ENCODE peak calls at places on chromosome 7, in four cellular contexts. J is GM10248, F is Calu3, M is astrocyte. X is an unnamed sample.

GRCh38 chr7:84232653-84233052 is 38.1 kb upstream of the SEMA3A start:
- DNase-seq in F (no peak), J (no peak), M (peak; percentile 47), X (no peak)

GRCh38 chr7:2008101-2008935 is 224.4 kb downstream of the MAD1L1 start:
- DNase-seq in F (no peak), J (no peak), M (no peak), X (no peak)

GRCh38 chr7:44783407-44783806 is 13.1 kb upstream of the PPIA start:
- DNase-seq in M (no peak), J (no peak), F (no peak), X (no peak)

GRCh38 chr7:78985509-78985908 is 468.0 kb downstream of the MAGI2 start:
- DNase-seq in M (no peak), J (no peak), F (no peak), X (no peak)

GRCh38 chr7:92880212-92881090 is 44.1 kb upstream of the CDK6 start:
- DNase-seq in F (no peak), M (no peak), J (peak; percentile 25), X (peak; percentile 24)

GRCh38 chr7:37234928-37235327 is 213.7 kb downstream of the ELMO1 start:
- DNase-seq in M (no peak), J (no peak), F (peak; percentile 43), X (peak; percentile 14)

GRCh38 chr7:100835903-100836811 is 8.8 kb upstream of the EPHB4 start:
- DNase-seq in M (no peak), J (no peak), F (peak; percentile 76), X (no peak)

GRCh38 chr7:73703985-73704639 is 15.4 kb downstream of the STX1A start:
- DNase-seq in M (no peak), F (no peak), J (peak; percentile 71), X (peak; percentile 59)

GRCh38 chr7:139853576-139854511 is 24.8 kb downstream of the TBXAS1 start:
- DNase-seq in J (no peak), F (no peak), M (peak; percentile 53), X (no peak)

GRCh38 chr7:28686418-28686800 is 271.7 kb downstream of the TRIL start:
- DNase-seq in F (peak; percentile 54), M (peak; percentile 83), J (no peak), X (no peak)

GRCh38 chr7:42414961-42415505 is 178.0 kb upstream of the GLI3 start:
- DNase-seq in J (no peak), F (no peak), M (no peak), X (no peak)

GRCh38 chr7:72710983-72711382 is 117.0 kb downstream of the TYW1B start:
- DNase-seq in J (no peak), F (no peak), M (no peak), X (no peak)

GRCh38 chr7:93717217-93717900 is 142.8 kb upstream of the CALCR start:
- DNase-seq in M (peak; percentile 64), J (no peak), F (no peak), X (no peak)

GRCh38 chr7:98643232-98643985 is 26.3 kb downstream of the NPTX2 start:
- DNase-seq in J (no peak), F (no peak), M (no peak), X (no peak)

GRCh38 chr7:69211739-69212138 is 386.5 kb upstream of the AUTS2 start:
- DNase-seq in F (no peak), M (no peak), J (no peak), X (no peak)

GRCh38 chr7:42314696-42315095 is 77.7 kb upstream of the GLI3 start:
- DNase-seq in J (no peak), F (no peak), M (peak; percentile 29), X (no peak)

GRCh38 chr7:79035858-79036257 is 417.6 kb downstream of the MAGI2 start:
- DNase-seq in J (no peak), F (no peak), M (no peak), X (no peak)

GRCh38 chr7:37410305-37411209 is 38.1 kb downstream of the ELMO1 start:
- DNase-seq in F (no peak), M (no peak), J (no peak), X (peak; percentile 39)

GRCh38 chr7:79199266-79199665 is 254.2 kb downstream of the MAGI2 start:
- DNase-seq in J (no peak), M (no peak), F (no peak), X (no peak)

GRCh38 chr7:151104411-151105235 is 18.3 kb downstream of the AGAP3 start:
- DNase-seq in M (peak; percentile 93), J (no peak), F (no peak), X (no peak)

GRCh38 chr7:20331912-20332317 is 1.2 kb downstream of the ITGB8 start:
- DNase-seq in F (peak; percentile 66), J (no peak), M (no peak), X (no peak)

GRCh38 chr7:123615344-123615743 is 13.7 kb downstream of the ASB15 start:
- DNase-seq in M (peak; percentile 66), F (no peak), J (no peak), X (no peak)

GRCh38 chr7:128875523-128875948 is 12.9 kb downstream of the ATP6V1F start:
- DNase-seq in F (no peak), M (no peak), J (no peak), X (no peak)

GRCh38 chr7:129298268-129298893 is 73.6 kb downstream of the AHCYL2 start:
- DNase-seq in F (peak; percentile 55), M (peak; percentile 17), J (peak; percentile 62), X (peak; percentile 79)

GRCh38 chr7:112789824-112790650 is at the start of gene TMEM168:
- DNase-seq in J (peak; percentile 82), M (peak; percentile 73), F (peak; percentile 88), X (peak; percentile 87)
- TF ChIP-seq CTCF in J (no peak), M (no peak), F (no peak), X (no peak)

DNA sequence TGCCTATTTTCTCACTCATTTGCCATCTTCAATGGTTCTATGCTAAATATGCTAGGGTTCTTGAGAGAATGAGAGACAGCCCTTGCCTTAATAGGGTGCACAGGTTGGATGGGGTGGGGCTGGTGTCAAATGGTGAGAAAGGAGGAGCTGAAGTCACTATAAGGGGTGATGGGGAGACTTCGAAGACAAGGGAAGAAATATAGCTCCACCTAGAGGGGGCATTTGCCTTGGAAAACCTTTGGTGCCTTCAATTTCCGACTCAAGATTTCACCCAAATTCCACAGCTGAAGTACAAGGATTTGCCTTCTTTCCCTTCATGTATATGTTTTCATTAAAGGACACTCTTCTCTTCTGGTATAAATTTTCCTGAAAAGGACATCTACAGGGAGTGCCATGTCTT is 5.6 kb downstream of the PTN start:
- DNase-seq in M (no peak), J (no peak), F (no peak), X (no peak)
- TF ChIP-seq CTCF in M (no peak), J (no peak), F (no peak), X (no peak)

DNA sequence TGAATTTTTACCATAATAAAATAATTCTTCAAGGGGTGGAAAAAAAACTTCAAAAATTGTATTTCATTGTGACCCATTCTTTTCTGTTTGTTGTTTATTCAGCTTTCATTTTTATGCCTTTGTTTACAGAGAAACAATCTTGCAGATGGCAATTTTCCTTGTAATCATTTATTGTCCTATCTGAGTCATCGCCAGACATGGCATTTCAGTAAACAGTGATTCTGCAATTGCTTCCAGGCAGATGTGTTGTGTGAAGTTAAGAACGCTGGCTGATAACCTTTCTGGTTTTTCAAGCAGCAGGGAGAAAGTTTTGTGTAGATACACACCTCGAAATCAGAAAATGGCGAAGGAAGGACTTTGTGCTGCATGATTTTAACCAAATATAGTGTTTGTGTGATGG is 80.7 kb upstream of the RPA3 start:
- DNase-seq in F (no peak), J (no peak), M (no peak), X (no peak)
- TF ChIP-seq CTCF in F (no peak), J (no peak), M (no peak), X (no peak)

GRCh38 chr7:22476822-22477221 is 23.2 kb downstream of the STEAP1B start:
- DNase-seq in M (no peak), J (no peak), F (no peak), X (no peak)
- TF ChIP-seq CTCF in M (no peak), J (no peak), F (no peak), X (no peak)

DNA sequence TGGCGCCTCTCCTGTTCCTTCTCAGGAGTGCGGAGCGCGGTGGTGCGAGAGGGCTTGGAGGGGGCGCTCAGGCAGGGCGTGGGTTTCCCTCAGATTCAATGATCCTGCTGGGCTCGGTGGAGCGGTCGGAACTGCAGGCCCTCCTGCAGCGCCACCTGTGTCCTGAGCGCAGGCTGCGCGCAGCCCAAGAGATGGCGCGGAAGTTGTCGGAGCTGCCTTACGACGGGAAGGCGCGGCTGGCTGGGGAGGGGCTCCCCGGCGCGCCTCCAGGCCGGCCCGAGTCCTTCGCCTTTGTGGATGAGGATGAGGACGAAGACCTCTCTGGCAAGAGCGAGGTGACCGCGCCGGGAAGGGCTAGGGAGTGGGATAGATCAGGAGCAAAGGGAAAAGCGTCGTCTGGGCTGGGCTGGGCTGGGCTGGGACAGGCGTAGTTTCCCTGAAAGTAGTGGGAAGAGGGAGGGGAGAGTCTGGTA is 17.0 kb downstream of the FAM131B start:
- DNase-seq in M (peak; percentile 23), J (peak; percentile 47), F (peak; percentile 76), X (peak; percentile 82)
- TF ChIP-seq CTCF in M (peak; percentile 15), J (peak; percentile 64), F (peak; percentile 65), X (peak; percentile 67)